ENCODE peak calls at places on chromosome 18, in five cellular contexts. L is OCI-LY7, I is tibial artery, P is neural progenitor cell, R is colonic mucosa. K is an unnamed sample.

GRCh38 chr18:25743661-25744151 is 346.7 kb downstream of the SS18 start:
- DNase-seq in L (no peak), I (no peak), P (peak), R (no peak), K (no peak)

GRCh38 chr18:45617284-45617683 is 2.0 kb downstream of the SLC14A2 start:
- DNase-seq in L (no peak), I (peak), P (no peak), R (peak), K (no peak)

GRCh38 chr18:48336332-48336731 is 72.9 kb downstream of the ZBTB7C start:
- DNase-seq in L (no peak), R (no peak), P (no peak), I (no peak), K (no peak)

GRCh38 chr18:24185805-24186204 is 46.9 kb downstream of the CABYR start:
- DNase-seq in P (no peak), R (no peak), L (no peak), I (no peak), K (no peak)

GRCh38 chr18:48376406-48376805 is 32.8 kb downstream of the ZBTB7C start:
- DNase-seq in L (no peak), P (peak), I (no peak), R (no peak), K (no peak)

GRCh38 chr18:67520276-67521035 is 3.9 kb upstream of the DSEL start:
- DNase-seq in I (peak), R (no peak), P (no peak), L (no peak), K (no peak)

GRCh38 chr18:43620936-43621335 is 343.6 kb upstream of the SYT4 start:
- DNase-seq in P (peak), R (no peak), I (no peak), L (peak), K (no peak)

GRCh38 chr18:32775628-32776027 is 2.8 kb upstream of the KLHL14 start:
- DNase-seq in P (no peak), I (no peak), R (no peak), L (no peak), K (no peak)

GRCh38 chr18:60892855-60893254 is 440.4 kb upstream of the CDH20 start:
- DNase-seq in R (no peak), P (no peak), L (no peak), I (no peak), K (no peak)

GRCh38 chr18:32110005-32110404 is 18.3 kb downstream of the RNF138 start:
- DNase-seq in L (no peak), P (no peak), R (no peak), I (no peak), K (no peak)

GRCh38 chr18:5036523-5036922 is 160.5 kb downstream of the AKAIN1 start:
- DNase-seq in I (no peak), L (no peak), P (peak), R (no peak), K (no peak)

GRCh38 chr18:7165846-7166393 is 48.3 kb upstream of the LAMA1 start:
- DNase-seq in R (no peak), P (no peak), L (no peak), I (no peak), K (no peak)

GRCh38 chr18:78242796-78243195 is 736.8 kb upstream of the SALL3 start:
- DNase-seq in P (no peak), R (no peak), L (no peak), I (peak), K (no peak)

GRCh38 chr18:8982416-8983183 is 119.9 kb upstream of the NDUFV2 start:
- DNase-seq in P (peak), R (peak), L (peak), I (no peak), K (no peak)

GRCh38 chr18:10681581-10682367 is 155.9 kb downstream of the NAPG start:
- DNase-seq in P (no peak), L (no peak), I (no peak), R (no peak), K (no peak)

GRCh38 chr18:69865656-69866241 is 81.9 kb downstream of the CD226 start:
- DNase-seq in L (no peak), I (no peak), P (no peak), R (no peak), K (no peak)

GRCh38 chr18:28003451-28003850 is 173.5 kb downstream of the CDH2 start:
- DNase-seq in P (no peak), R (no peak), L (no peak), I (no peak), K (no peak)

GRCh38 chr18:22088029-22088428 is 81.4 kb upstream of the GATA6 start:
- DNase-seq in I (no peak), L (no peak), R (peak), P (no peak), K (no peak)
- H3K27ac ChIP-seq in I (no peak), L (no peak), R (no peak), P (no peak), K (no peak)

DNA sequence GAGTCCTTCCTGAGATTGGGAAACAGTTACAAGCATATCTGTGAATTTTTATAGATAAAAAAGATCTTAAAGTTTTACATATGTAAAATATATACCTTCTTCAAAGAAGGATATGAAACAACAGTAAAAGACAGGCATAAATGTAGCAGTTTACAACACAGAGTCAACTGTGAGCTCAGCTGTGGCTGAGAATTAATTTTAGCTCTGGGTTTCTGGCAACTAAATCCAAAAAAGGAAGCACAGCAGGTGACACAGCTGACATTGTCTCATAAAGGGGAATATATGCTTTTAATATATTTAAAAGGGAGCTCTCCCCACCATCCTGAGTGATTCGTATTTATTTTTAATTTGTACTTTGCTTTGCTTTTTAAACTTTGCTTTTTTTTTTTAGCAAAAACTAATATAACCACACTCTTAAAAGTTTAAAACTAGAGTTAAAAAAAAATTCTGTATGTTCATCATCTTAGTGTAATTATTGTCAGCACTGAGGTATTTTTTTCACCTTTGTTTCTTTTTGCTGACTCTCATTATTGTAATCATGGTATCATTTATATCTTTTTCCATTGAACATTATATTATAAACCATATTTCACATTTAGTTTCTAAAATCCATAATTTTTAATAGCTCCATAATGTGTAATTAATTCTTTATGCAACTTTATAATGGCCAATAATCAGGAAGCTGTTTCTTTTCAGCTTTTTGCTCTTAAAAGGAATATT is 6.7 kb downstream of the TUBB6 start:
- DNase-seq in I (no peak), R (no peak), L (peak), P (no peak), K (no peak)
- H3K27ac ChIP-seq in I (peak), R (no peak), L (peak), P (no peak), K (no peak)

DNA sequence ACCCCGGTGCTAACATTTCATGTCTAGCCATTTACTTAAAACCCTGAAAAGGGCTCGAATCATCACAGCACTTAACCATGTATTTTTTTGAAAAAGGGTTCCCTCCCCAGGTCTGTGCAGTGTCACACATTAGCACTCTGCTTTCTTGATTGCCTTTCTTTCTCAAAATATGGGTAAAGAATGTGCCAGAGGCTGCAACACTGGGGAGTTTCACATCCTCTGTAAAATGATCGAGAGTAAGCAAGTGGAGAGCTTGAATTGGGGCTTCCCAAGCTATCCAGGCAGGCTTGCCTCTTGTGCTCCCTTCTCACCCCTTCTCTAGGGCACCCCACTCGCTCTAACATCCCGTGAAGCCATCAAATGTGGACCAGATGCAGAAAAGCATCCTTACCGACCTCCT is 177.0 kb upstream of the CCDC68 start:
- DNase-seq in L (no peak), I (no peak), R (no peak), P (no peak), K (no peak)
- H3K27ac ChIP-seq in L (no peak), I (no peak), R (no peak), P (no peak), K (no peak)

GRCh38 chr18:76821875-76822509 is 365 bp upstream of the ZNF236 start:
- DNase-seq in P (peak), I (peak), R (peak), L (peak), K (peak)

GRCh38 chr18:76824136-76824676 is 1.8 kb downstream of the ZNF236 start:
- DNase-seq in R (no peak), I (no peak), P (no peak), L (peak), K (no peak)

GRCh38 chr18:76823574-76823973 is 1.2 kb downstream of the ZNF236 start:
- DNase-seq in P (peak), L (peak), I (no peak), R (peak), K (no peak)

GRCh38 chr18:76822510-76823165 is at the start of gene ZNF236:
- DNase-seq in R (peak), L (peak), P (peak), I (peak), K (no peak)

GRCh38 chr18:76823166-76823539 is 796 bp downstream of the ZNF236 start:
- DNase-seq in I (no peak), R (peak), L (peak), P (no peak), K (no peak)
- H3K27ac ChIP-seq in I (peak), R (peak), L (peak), P (peak), K (peak)

GRCh38 chr18:23058746-23059440 is 76.4 kb upstream of the CABLES1 start:
- DNase-seq in I (no peak), L (no peak), P (peak), R (no peak), K (no peak)

GRCh38 chr18:23063502-23063901 is 71.8 kb upstream of the CABLES1 start:
- DNase-seq in P (no peak), I (no peak), R (no peak), L (no peak), K (no peak)

GRCh38 chr18:23057096-23057495 is 78.2 kb upstream of the CABLES1 start:
- DNase-seq in P (no peak), R (no peak), I (no peak), L (no peak), K (no peak)

GRCh38 chr18:23056315-23056714 is 79.0 kb upstream of the CABLES1 start:
- DNase-seq in P (no peak), I (no peak), L (no peak), R (no peak), K (no peak)

DNA sequence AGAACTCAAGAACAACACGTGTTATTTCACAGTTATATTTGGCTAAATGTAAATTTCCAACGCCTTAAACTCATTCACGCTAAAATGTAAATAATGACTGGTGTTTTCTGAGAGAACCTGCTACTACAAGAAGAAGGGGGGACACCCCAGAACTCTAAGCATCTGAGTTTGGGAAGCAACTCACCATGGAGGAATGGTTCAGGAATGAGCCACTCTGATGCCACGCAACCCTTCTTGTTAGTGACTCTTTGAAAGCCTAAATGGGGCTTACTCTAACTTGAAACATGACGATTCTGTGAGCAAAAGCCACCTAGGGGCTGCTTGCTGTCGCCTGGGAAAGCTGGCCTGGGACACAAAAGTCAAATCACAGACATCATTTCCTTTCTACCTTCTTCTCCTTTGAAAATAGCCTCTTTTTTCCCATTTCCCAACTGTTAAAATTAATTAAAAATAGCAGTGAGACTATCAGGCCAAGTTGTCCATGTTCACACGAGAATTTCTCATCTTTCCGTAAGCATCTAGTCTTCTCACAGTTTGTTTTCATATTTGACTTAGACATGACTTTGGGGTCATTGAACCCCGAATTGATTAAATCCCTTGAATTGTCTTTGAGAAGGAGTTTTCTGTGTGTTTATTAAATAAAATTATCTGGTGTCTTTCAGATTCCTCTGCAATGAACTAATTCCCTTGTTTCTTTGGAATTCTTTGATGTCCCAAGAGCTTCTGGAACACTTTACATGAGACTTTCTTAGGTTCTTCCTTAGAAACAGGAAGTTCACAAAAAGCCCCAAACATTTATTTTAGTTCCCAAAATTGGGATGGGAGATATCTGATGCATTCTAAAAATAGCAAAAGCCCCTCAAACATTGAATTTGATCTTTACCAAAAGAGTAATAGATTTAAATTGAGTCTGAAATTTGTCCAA is 75.5 kb upstream of the CABLES1 start:
- DNase-seq in L (no peak), R (no peak), I (no peak), P (no peak), K (no peak)
- H3K27ac ChIP-seq in L (no peak), R (no peak), I (no peak), P (no peak), K (no peak)

DNA sequence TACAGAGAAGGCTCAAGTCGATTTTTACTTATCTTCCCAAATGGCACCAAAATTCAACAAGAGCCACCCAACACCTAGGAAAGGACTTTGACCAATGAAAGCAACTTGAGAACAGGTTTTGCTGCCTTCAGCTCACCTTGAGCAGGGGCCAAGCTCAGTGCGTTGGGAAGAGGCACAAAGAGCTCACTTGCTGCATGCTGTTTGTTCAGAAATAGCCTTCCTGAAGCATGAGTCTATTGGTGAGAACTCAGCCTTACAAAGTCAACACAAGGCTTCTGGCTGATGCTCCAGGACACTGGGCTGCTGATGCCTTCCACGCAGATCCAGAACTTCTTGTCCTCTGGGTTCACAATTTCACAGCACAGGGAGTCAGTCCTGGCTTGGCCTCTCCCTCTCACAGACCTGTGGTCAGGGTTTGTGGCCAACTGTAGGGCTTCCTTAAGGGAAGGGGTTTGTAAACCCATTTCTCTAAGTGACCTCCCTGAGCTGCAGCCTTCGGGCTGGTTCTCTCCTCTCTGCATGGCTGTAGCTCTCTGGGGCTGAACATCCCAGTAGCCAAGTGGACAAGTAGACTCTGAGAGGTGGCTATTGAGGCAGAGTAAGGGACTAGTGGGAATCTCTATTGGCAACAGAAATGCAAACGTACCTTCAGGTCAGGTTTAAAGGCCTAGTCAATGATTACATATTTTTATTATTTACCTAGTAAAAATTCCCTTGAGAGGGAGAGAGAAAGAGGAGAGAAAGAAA is 124.7 kb upstream of the GATA6 start:
- DNase-seq in R (peak), P (no peak), I (no peak), L (no peak), K (no peak)
- H3K27ac ChIP-seq in R (peak), P (no peak), I (no peak), L (no peak), K (no peak)

DNA sequence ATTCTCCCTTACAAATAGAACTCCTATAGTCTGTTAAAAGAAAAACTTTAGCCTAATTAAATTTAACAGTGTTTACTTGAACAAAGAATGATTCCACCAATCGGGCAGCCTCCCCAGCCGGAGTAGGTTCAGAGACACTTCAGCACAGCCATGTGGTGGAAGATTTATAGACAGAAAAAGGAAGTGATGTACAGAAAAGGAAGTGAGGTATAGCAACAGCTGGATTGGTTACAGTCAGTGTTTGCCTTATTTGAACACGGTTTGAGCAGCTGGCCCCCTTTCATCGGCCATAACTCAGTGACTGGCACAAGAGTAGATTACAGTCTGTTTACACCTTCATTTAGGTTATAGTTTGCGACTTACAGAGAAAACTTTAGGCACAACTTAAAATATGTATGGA is 2.1 kb upstream of the SKA1 start:
- DNase-seq in I (no peak), P (no peak), R (no peak), L (peak), K (no peak)
- H3K27ac ChIP-seq in I (no peak), P (no peak), R (no peak), L (no peak), K (no peak)

DNA sequence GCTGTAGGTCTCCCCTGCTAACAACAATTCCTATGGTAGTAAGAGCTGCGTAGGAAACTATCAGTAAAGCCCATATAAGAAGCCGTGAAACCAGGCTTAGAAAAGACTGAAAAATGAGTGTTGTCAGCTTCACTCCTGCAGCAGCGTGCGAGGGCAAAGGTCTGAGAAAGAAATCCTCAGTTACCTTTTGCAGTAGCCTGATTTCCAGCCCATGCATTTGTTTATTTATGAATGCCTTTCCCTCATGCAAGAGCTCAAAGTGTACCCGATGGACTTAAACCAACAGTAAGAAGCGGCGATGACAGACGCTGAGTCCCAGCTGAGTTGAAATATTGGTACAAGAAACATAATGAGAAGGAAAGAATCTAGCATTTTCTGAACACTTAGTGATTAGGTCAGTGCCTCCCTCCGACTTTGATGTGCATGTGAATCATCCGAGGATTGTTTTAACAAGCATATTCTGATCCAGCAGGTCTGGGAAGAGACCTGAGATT is 15.0 kb upstream of the POLI start:
- DNase-seq in P (no peak), L (no peak), R (peak), I (no peak), K (no peak)
- H3K27ac ChIP-seq in P (peak), L (no peak), R (peak), I (no peak), K (no peak)

K was measured in caudate nucleus.